ENCODE peak calls at places on chromosomes 7 and 10, in five cellular contexts. Y, I, F, L and B are unnamed samples.

GRCh38 chr10:93463723-93464511 is 18.2 kb downstream of the MYOF start:
- DNase-seq in Y (no peak), I (peak; percentile 89), F (peak; percentile 87), L (no peak), B (no peak)

GRCh38 chr7:20260219-20260618 is 43.0 kb upstream of the MACC1 start:
- DNase-seq in Y (no peak), I (peak; percentile 33), F (peak; percentile 91), L (no peak), B (peak; percentile 64)

GRCh38 chr10:32332299-32332750 is 14.6 kb downstream of the EPC1 start:
- DNase-seq in Y (peak; percentile 53), I (no peak), F (no peak), L (no peak), B (no peak)

GRCh38 chr10:11560076-11560709 is 51.3 kb downstream of the USP6NL start:
- DNase-seq in Y (no peak), I (no peak), F (peak; percentile 29), L (peak; percentile 87), B (no peak)

GRCh38 chr7:79050592-79050991 is 402.9 kb downstream of the MAGI2 start:
- DNase-seq in Y (no peak), I (peak; percentile 50), F (peak; percentile 50), L (no peak), B (no peak)

GRCh38 chr7:100162874-100163533 is 4.5 kb upstream of the TRAPPC14 start:
- DNase-seq in Y (no peak), I (no peak), F (no peak), L (peak; percentile 40), B (no peak)

GRCh38 chr7:16986775-16987174 is 105.0 kb upstream of the AGR3 start:
- DNase-seq in Y (no peak), I (no peak), F (no peak), L (no peak), B (no peak)

GRCh38 chr10:79243211-79244067 is 103.8 kb upstream of the PPIF start:
- DNase-seq in Y (no peak), I (peak; percentile 77), F (no peak), L (peak; percentile 91), B (peak; percentile 49)

GRCh38 chr10:110460111-110460809 is 37.4 kb upstream of the DUSP5 start:
- DNase-seq in Y (no peak), I (peak; percentile 45), F (no peak), L (no peak), B (peak; percentile 85)

GRCh38 chr7:55172881-55173609 is 154.2 kb downstream of the EGFR start:
- DNase-seq in Y (no peak), I (no peak), F (no peak), L (no peak), B (no peak)

GRCh38 chr10:75959209-75959608 is 527.8 kb downstream of the LRMDA start:
- DNase-seq in Y (no peak), I (peak; percentile 94), F (peak; percentile 58), L (no peak), B (peak; percentile 73)

GRCh38 chr7:1693991-1694524 is 24.0 kb downstream of the ELFN1 start:
- DNase-seq in Y (no peak), I (peak; percentile 24), F (peak; percentile 70), L (no peak), B (no peak)

GRCh38 chr10:83122336-83122735 is 1017.0 kb upstream of the GHITM start:
- DNase-seq in Y (no peak), I (no peak), F (no peak), L (no peak), B (no peak)

GRCh38 chr10:119315128-119316001 is 108.0 kb downstream of the GRK5 start:
- DNase-seq in Y (no peak), I (peak; percentile 98), F (peak; percentile 85), L (no peak), B (peak; percentile 92)

DNA sequence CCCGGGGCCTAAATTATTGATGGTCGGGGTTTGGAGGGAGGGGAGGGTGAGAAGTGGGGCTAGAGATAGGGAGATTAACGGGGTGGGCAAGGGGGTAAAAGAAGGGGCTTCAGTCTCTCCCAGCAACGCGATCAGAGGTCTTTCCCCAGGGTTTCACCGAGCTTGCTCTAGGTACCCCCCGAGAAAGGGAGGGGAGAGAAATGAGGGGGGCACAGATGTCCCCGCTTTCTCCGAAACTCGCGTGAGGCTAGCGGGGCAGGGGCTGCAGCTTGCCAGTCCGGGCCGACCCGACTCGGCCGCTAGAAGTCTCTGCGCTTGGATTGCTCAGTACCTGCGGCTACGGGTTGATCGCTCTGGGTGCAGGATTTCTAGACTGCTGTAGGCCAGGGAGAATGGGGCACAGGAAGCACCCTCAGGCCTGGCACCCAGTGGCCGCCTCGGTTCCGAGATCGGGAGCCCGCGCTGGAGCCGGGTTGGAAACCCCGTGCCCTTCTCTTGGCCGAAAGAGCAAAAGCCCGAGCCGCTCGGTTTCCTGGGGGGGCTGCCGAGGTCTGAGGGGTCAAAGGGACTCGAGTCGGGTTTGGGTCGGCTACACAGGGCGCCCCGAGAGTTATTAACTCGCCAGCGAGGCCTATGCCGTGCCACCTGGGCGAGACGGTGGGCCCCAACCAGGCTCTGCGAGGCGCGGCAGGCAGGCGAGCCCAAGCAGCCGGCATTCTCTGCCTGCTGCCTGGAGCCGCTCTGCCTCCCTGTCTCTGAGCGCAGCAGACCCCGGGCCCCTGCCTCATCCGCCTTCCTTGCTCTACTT is 3.1 kb downstream of the PAX2 start:
- DNase-seq in Y (no peak), I (no peak), F (no peak), L (no peak), B (no peak)
- H3K4me3 ChIP-seq in Y (peak overlapping the region; percentile 20), I (no peak overlapping the region), F (no peak overlapping the region), L (no peak overlapping the region), B (no peak overlapping the region)

GRCh38 chr10:96740579-96741281 is 20.4 kb upstream of the PIK3AP1 start:
- DNase-seq in Y (no peak), I (no peak), F (peak; percentile 16), L (peak; percentile 64), B (no peak)
- H3K4me3 ChIP-seq in Y (no peak overlapping the region), I (no peak overlapping the region), F (no peak overlapping the region), L (peak overlapping the region; percentile 62), B (no peak overlapping the region)

GRCh38 chr7:88661921-88662320 is 97.6 kb upstream of the ZNF804B start:
- DNase-seq in Y (no peak), I (no peak), F (no peak), L (no peak), B (no peak)
- H3K4me3 ChIP-seq in Y (no peak overlapping the region), I (no peak overlapping the region), F (no peak overlapping the region), L (no peak overlapping the region), B (no peak overlapping the region)

GRCh38 chr7:156576216-156577063 is 64.1 kb upstream of the RNF32 start:
- DNase-seq in Y (no peak), I (no peak), F (no peak), L (no peak), B (no peak)

GRCh38 chr7:156578978-156579430 is 61.6 kb upstream of the RNF32 start:
- DNase-seq in Y (no peak), I (no peak), F (no peak), L (no peak), B (no peak)

GRCh38 chr7:156579566-156579965 is 61.0 kb upstream of the RNF32 start:
- DNase-seq in Y (no peak), I (no peak), F (no peak), L (no peak), B (no peak)

GRCh38 chr7:156578578-156578940 is 62.0 kb upstream of the RNF32 start:
- DNase-seq in Y (no peak), I (no peak), F (no peak), L (no peak), B (no peak)

GRCh38 chr7:156577645-156578577 is 62.7 kb upstream of the RNF32 start:
- DNase-seq in Y (no peak), I (no peak), F (no peak), L (no peak), B (no peak)
- H3K4me3 ChIP-seq in Y (no peak overlapping the region), I (no peak overlapping the region), F (no peak overlapping the region), L (no peak overlapping the region), B (no peak overlapping the region)

DNA sequence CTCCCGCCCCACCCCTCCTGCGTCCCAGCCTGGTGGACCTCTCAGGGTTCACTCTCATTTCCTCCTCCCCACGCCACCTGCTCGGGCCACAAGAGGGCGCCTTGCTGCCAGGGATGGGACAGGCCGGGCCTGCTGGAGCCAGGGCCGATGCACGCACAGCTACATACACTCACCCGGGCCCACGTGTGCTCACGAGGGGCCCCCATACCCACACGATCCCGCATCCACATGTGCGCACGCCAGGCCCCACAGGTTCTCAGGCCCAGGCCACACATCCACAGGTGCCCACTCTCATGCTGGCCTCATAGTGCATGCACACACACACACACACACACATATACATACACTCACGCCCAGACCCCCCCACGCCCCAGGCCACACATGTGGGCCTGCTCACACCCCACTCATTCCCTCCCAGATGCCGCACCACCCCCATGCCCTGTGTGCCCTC is 68.6 kb downstream of the LHPP start:
- DNase-seq in Y (peak; percentile 69), I (peak; percentile 91), F (peak; percentile 84), L (peak; percentile 98), B (peak; percentile 83)
- H3K4me3 ChIP-seq in Y (no peak overlapping the region), I (no peak overlapping the region), F (no peak overlapping the region), L (peak overlapping the region; percentile 45), B (no peak overlapping the region)

GRCh38 chr7:151707757-151708156 is 169.2 kb downstream of the PRKAG2 start:
- DNase-seq in Y (no peak), I (no peak), F (no peak), L (no peak), B (no peak)

GRCh38 chr7:151704969-151705743 is 171.8 kb downstream of the PRKAG2 start:
- DNase-seq in Y (no peak), I (no peak), F (no peak), L (no peak), B (no peak)

GRCh38 chr7:151706568-151707469 is 170.1 kb downstream of the PRKAG2 start:
- DNase-seq in Y (no peak), I (peak; percentile 34), F (peak; percentile 66), L (no peak), B (no peak)

GRCh38 chr7:151704284-151704968 is 172.5 kb downstream of the PRKAG2 start:
- DNase-seq in Y (no peak), I (no peak), F (no peak), L (no peak), B (no peak)

DNA sequence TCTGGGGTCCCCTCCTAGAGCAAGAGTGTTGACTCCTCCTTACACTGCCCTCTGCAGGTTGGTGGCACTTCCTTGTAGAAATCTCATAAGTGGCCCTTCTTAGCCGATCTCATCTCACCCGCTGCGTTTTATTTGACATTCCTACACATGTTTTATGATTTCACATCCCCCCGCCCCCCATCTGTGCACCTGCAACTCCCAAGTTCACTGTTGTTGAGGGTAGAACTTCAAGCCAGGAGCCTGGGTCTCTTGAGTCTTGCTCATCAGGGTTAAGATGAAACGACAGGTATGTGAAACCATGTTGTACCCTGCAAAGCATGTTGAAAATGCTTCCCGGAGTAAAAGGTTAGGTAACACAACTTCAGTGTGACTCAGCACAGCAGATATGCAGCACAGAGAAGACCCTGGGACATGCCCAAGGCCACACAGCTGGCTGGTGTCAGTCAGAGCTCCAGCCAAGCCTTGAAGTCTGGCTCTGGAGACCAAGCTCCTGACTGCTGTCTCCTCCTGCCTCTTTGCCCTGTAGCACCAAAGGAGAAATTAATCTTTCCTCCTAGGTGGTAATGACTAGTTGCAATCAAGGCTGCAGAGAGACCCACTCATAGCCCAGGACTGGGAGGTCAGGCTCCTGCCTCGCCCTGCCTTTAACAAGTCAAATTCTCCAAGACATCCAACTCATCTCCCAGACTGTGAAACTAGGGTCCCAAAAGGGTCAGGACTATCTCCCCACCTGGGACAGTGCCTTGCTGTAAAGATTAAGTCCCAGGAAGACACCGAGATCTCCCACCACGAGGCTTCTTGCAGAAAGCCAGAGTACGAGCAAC is 171.0 kb downstream of the PRKAG2 start:
- DNase-seq in Y (peak; percentile 32), I (peak; percentile 64), F (peak; percentile 70), L (peak; percentile 88), B (no peak)
- H3K4me3 ChIP-seq in Y (no peak overlapping the region), I (no peak overlapping the region), F (no peak overlapping the region), L (no peak overlapping the region), B (no peak overlapping the region)